ENCODE peak calls at places on chromosomes 12 and 14, in six cellular contexts. One of them, this sample, is unnamed.
A peak's percentile ranks its signal among the peaks of the same experiment; 100 is the strongest.

GRCh38 chr12:64681200-64682052 is 71.1 kb downstream of the RASSF3 start:
- DNase-seq in RPMI7951: no peak
- DNase-seq in stimulated activated CD4-positive, alpha-beta T cell treated with anti-CD3 and anti-CD28 coated beads, Interleukin-15, amount 100 ng/mL, for 1 hour: no peak
- DNase-seq in AG04449: no peak
- DNase-seq in NCI-H345: no peak
- DNase-seq in GM19239: no peak
- DNase-seq in this sample: no peak

GRCh38 chr12:28550757-28551381 is 360.6 kb downstream of the CCDC91 start:
- DNase-seq in NCI-H345: no peak
- DNase-seq in RPMI7951: peak; percentile 62
- DNase-seq in stimulated activated CD4-positive, alpha-beta T cell treated with anti-CD3 and anti-CD28 coated beads, Interleukin-15, amount 100 ng/mL, for 1 hour: no peak
- DNase-seq in AG04449: no peak
- DNase-seq in GM19239: no peak
- DNase-seq in this sample: no peak

GRCh38 chr14:72686832-72687231 is 207.1 kb downstream of the DPF3 start:
- DNase-seq in stimulated activated CD4-positive, alpha-beta T cell treated with anti-CD3 and anti-CD28 coated beads, Interleukin-15, amount 100 ng/mL, for 1 hour: no peak
- DNase-seq in AG04449: no peak
- DNase-seq in NCI-H345: no peak
- DNase-seq in GM19239: no peak
- DNase-seq in RPMI7951: no peak
- DNase-seq in this sample: no peak

GRCh38 chr14:90836692-90837063 is 20.4 kb upstream of the TTC7B start:
- DNase-seq in RPMI7951: no peak
- DNase-seq in stimulated activated CD4-positive, alpha-beta T cell treated with anti-CD3 and anti-CD28 coated beads, Interleukin-15, amount 100 ng/mL, for 1 hour: no peak
- DNase-seq in GM19239: no peak
- DNase-seq in AG04449: no peak
- DNase-seq in NCI-H345: no peak
- DNase-seq in this sample: no peak

GRCh38 chr14:32006267-32007110 is 70.6 kb upstream of the ARHGAP5 start:
- DNase-seq in RPMI7951: peak; percentile 75
- DNase-seq in NCI-H345: no peak
- DNase-seq in stimulated activated CD4-positive, alpha-beta T cell treated with anti-CD3 and anti-CD28 coated beads, Interleukin-15, amount 100 ng/mL, for 1 hour: no peak
- DNase-seq in AG04449: no peak
- DNase-seq in GM19239: no peak
- DNase-seq in this sample: no peak

GRCh38 chr12:108833355-108833733 is 24.0 kb downstream of the SSH1 start:
- DNase-seq in stimulated activated CD4-positive, alpha-beta T cell treated with anti-CD3 and anti-CD28 coated beads, Interleukin-15, amount 100 ng/mL, for 1 hour: no peak
- DNase-seq in NCI-H345: no peak
- DNase-seq in RPMI7951: peak; percentile 94
- DNase-seq in AG04449: peak; percentile 87
- DNase-seq in GM19239: no peak
- DNase-seq in this sample: no peak

GRCh38 chr12:93317227-93317626 is 60.5 kb upstream of the NUDT4 start:
- DNase-seq in GM19239: no peak
- DNase-seq in stimulated activated CD4-positive, alpha-beta T cell treated with anti-CD3 and anti-CD28 coated beads, Interleukin-15, amount 100 ng/mL, for 1 hour: no peak
- DNase-seq in RPMI7951: no peak
- DNase-seq in AG04449: no peak
- DNase-seq in NCI-H345: no peak
- DNase-seq in this sample: peak; percentile 31

GRCh38 chr14:88388741-88389282 is 3.4 kb downstream of the SPATA7 start:
- DNase-seq in stimulated activated CD4-positive, alpha-beta T cell treated with anti-CD3 and anti-CD28 coated beads, Interleukin-15, amount 100 ng/mL, for 1 hour: no peak
- DNase-seq in RPMI7951: no peak
- DNase-seq in AG04449: no peak
- DNase-seq in GM19239: no peak
- DNase-seq in NCI-H345: no peak
- DNase-seq in this sample: no peak

GRCh38 chr12:53344824-53345485 is 8.8 kb upstream of the SP7 start:
- DNase-seq in GM19239: peak; percentile 85
- DNase-seq in RPMI7951: peak; percentile 71
- DNase-seq in NCI-H345: peak; percentile 31
- DNase-seq in stimulated activated CD4-positive, alpha-beta T cell treated with anti-CD3 and anti-CD28 coated beads, Interleukin-15, amount 100 ng/mL, for 1 hour: peak; percentile 62
- DNase-seq in AG04449: no peak
- DNase-seq in this sample: no peak

GRCh38 chr14:71591929-71592328 is 340.3 kb upstream of the RGS6 start:
- DNase-seq in AG04449: peak; percentile 62
- DNase-seq in NCI-H345: no peak
- DNase-seq in RPMI7951: peak; percentile 82
- DNase-seq in GM19239: no peak
- DNase-seq in stimulated activated CD4-positive, alpha-beta T cell treated with anti-CD3 and anti-CD28 coated beads, Interleukin-15, amount 100 ng/mL, for 1 hour: no peak
- DNase-seq in this sample: peak; percentile 39

GRCh38 chr12:123398177-123398916 is 14.4 kb downstream of the KMT5A start:
- DNase-seq in RPMI7951: no peak
- DNase-seq in stimulated activated CD4-positive, alpha-beta T cell treated with anti-CD3 and anti-CD28 coated beads, Interleukin-15, amount 100 ng/mL, for 1 hour: no peak
- DNase-seq in NCI-H345: no peak
- DNase-seq in AG04449: no peak
- DNase-seq in GM19239: no peak
- DNase-seq in this sample: no peak

GRCh38 chr14:64654072-64654899 is 49.9 kb upstream of the PLEKHG3 start:
- DNase-seq in stimulated activated CD4-positive, alpha-beta T cell treated with anti-CD3 and anti-CD28 coated beads, Interleukin-15, amount 100 ng/mL, for 1 hour: no peak
- DNase-seq in NCI-H345: no peak
- DNase-seq in GM19239: no peak
- DNase-seq in RPMI7951: peak; percentile 57
- DNase-seq in AG04449: peak; percentile 87
- DNase-seq in this sample: no peak

GRCh38 chr14:91195881-91196280 is 48.6 kb downstream of the GPR68 start:
- DNase-seq in NCI-H345: no peak
- DNase-seq in stimulated activated CD4-positive, alpha-beta T cell treated with anti-CD3 and anti-CD28 coated beads, Interleukin-15, amount 100 ng/mL, for 1 hour: no peak
- DNase-seq in GM19239: no peak
- DNase-seq in RPMI7951: no peak
- DNase-seq in AG04449: no peak
- DNase-seq in this sample: no peak

GRCh38 chr12:24297516-24297915 is 348.0 kb upstream of the SOX5 start:
- DNase-seq in GM19239: no peak
- DNase-seq in AG04449: no peak
- DNase-seq in stimulated activated CD4-positive, alpha-beta T cell treated with anti-CD3 and anti-CD28 coated beads, Interleukin-15, amount 100 ng/mL, for 1 hour: no peak
- DNase-seq in NCI-H345: no peak
- DNase-seq in RPMI7951: no peak
- DNase-seq in this sample: no peak

GRCh38 chr14:69712637-69713088 is 54.3 kb upstream of the SRSF5 start:
- DNase-seq in NCI-H345: peak; percentile 64
- DNase-seq in stimulated activated CD4-positive, alpha-beta T cell treated with anti-CD3 and anti-CD28 coated beads, Interleukin-15, amount 100 ng/mL, for 1 hour: no peak
- DNase-seq in RPMI7951: no peak
- DNase-seq in AG04449: no peak
- DNase-seq in GM19239: no peak
- DNase-seq in this sample: no peak

GRCh38 chr12:47828967-47829482 is 9.3 kb upstream of the HDAC7 start:
- DNase-seq in NCI-H345: no peak
- DNase-seq in stimulated activated CD4-positive, alpha-beta T cell treated with anti-CD3 and anti-CD28 coated beads, Interleukin-15, amount 100 ng/mL, for 1 hour: no peak
- DNase-seq in AG04449: no peak
- DNase-seq in GM19239: no peak
- DNase-seq in RPMI7951: peak; percentile 86
- DNase-seq in this sample: no peak

GRCh38 chr12:54392485-54393349 is 8.2 kb upstream of the ZNF385A start:
- DNase-seq in RPMI7951: no peak
- DNase-seq in AG04449: no peak
- DNase-seq in GM19239: no peak
- DNase-seq in NCI-H345: no peak
- DNase-seq in stimulated activated CD4-positive, alpha-beta T cell treated with anti-CD3 and anti-CD28 coated beads, Interleukin-15, amount 100 ng/mL, for 1 hour: no peak
- DNase-seq in this sample: no peak